ENCODE peak calls at places on chromosome 12, in four cellular contexts. Y is trophoblast cell, C is neuronal stem cell, G is IMR-90. M is an unnamed sample.

GRCh38 chr12:115322275-115322674 is 638.3 kb upstream of the TBX3 start:
- DNase-seq in Y (no peak), C (no peak), G (peak), M (no peak)

GRCh38 chr12:78865297-78865955 is 852 bp downstream of the SYT1 start:
- DNase-seq in Y (no peak), C (no peak), G (no peak), M (no peak)

GRCh38 chr12:8544295-8544694 is 3.6 kb upstream of the CLEC4E start:
- DNase-seq in Y (peak), C (peak), G (peak), M (peak)

GRCh38 chr12:34033628-34034296 is 11.5 kb downstream of the ALG10 start:
- DNase-seq in Y (peak), C (no peak), G (peak), M (no peak)

GRCh38 chr12:93502802-93503623 is 35.7 kb downstream of the MRPL42 start:
- DNase-seq in Y (peak), C (peak), G (peak), M (no peak)

GRCh38 chr12:92400006-92400405 is 254.4 kb upstream of the BTG1 start:
- DNase-seq in Y (no peak), C (no peak), G (no peak), M (no peak)

GRCh38 chr12:14691560-14691959 is 4.8 kb downstream of the GUCY2C start:
- DNase-seq in Y (peak), C (no peak), G (no peak), M (no peak)

GRCh38 chr12:77645966-77646598 is 184.6 kb upstream of the NAV3 start:
- DNase-seq in Y (no peak), C (peak), G (no peak), M (peak)

GRCh38 chr12:106709068-106709511 is 65.4 kb upstream of the RIC8B start:
- DNase-seq in Y (no peak), C (no peak), G (no peak), M (no peak)

GRCh38 chr12:124392271-124392990 is 97.5 kb downstream of the RFLNA start:
- DNase-seq in Y (no peak), C (no peak), G (peak), M (peak)

GRCh38 chr12:1517734-1518485 is 76.5 kb downstream of the FBXL14 start:
- DNase-seq in Y (no peak), C (no peak), G (no peak), M (peak)

GRCh38 chr12:51797301-51797700 is 51.2 kb downstream of the FIGNL2 start:
- DNase-seq in Y (peak), C (no peak), G (no peak), M (no peak)

GRCh38 chr12:93802698-93803097 is 125.5 kb downstream of the CRADD start:
- DNase-seq in Y (no peak), C (no peak), G (peak), M (no peak)

GRCh38 chr12:72540811-72541210 is 268.6 kb downstream of the TRHDE start:
- DNase-seq in Y (no peak), C (no peak), G (peak), M (no peak)

GRCh38 chr12:68036642-68037041 is 47.4 kb downstream of the IFNG-AS1 start:
- DNase-seq in Y (no peak), C (no peak), G (no peak), M (no peak)

GRCh38 chr12:95756362-95756761 is 34.2 kb downstream of the NTN4 start:
- DNase-seq in Y (no peak), C (no peak), G (no peak), M (no peak)

GRCh38 chr12:95760371-95760770 is 30.2 kb downstream of the NTN4 start:
- DNase-seq in Y (no peak), C (no peak), G (no peak), M (no peak)

GRCh38 chr12:95759039-95759438 is 31.5 kb downstream of the NTN4 start:
- DNase-seq in Y (no peak), C (no peak), G (no peak), M (no peak)

DNA sequence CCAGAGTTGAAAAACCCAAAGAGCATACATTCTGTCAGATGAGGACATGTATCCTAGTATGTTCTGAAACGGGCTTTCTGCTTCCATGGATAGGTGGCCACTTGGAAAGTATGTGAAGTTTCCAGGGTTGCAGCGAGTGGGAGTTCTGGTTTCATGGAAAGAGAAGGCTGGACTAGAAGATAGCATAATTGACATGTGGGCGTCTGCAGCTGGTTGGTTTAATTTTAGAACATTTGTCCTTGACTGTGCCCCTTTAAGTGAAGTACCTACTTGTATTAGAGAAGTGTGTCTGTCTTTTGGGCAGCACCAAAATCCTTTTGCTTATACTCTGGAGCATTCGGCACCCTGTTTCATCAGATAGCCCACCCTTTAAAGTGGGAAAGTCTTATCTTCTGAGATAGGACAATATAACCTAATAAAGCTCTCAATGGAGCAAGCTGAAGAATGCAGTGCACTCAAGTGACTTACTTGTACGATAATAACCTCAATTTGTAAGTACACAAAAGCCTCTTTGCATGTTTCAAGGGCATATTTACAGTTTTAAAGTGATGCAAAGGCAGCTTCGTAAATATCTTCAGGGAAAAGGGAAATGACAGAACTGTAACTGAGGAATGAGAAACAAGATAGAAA is 35.2 kb downstream of the NTN4 start:
- DNase-seq in Y (no peak), C (no peak), G (no peak), M (no peak)
- H3K4ac ChIP-seq in Y (no peak), C (no peak), G (no peak), M (no peak)

DNA sequence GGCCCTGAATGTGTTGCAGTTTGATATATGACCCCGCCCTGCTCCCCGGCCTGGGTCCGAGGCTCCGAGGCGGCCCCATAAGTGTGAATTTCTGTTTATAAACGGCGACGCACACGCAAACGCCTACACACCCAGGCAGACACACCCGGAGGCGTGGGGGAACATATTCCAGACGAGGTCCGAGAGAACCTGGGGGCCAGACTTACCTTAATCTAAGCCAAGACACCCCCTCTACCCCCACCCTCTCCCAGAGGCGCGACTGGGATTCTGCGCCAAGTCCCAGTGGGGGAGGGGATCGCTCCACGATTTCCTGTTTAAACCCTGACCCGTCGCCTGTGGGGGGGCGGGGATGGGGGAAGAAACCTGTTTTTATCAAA is 9.6 kb upstream of the HOXC6 start:
- DNase-seq in Y (no peak), C (no peak), G (no peak), M (no peak)
- H2AK5ac ChIP-seq in Y (no peak), C (no peak), G (no peak), M (no peak)

GRCh38 chr12:6093764-6094163 is 30.7 kb downstream of the VWF start:
- DNase-seq in Y (no peak), C (no peak), G (no peak), M (no peak)
- H3K4ac ChIP-seq in Y (no peak), C (no peak), G (peak), M (no peak)

GRCh38 chr12:48037267-48037915 is 33.1 kb upstream of the COL2A1 start:
- DNase-seq in Y (no peak), C (peak), G (peak), M (peak)
- H2AK5ac ChIP-seq in Y (peak), C (peak), G (no peak), M (no peak)